ENCODE peak calls at places on chromosomes 16 and 17, in five cellular contexts. G is left ventricle myocardium inferior, C is neural progenitor cell, T is heart left ventricle, E is right atrium auricular region. N is an unnamed sample. For H3K9me3 and H3K4me1, the result is how much of the 10 kb centered on the place peaks cover.

GRCh38 chr17:63405741-63406261 is 40.3 kb downstream of the CYB561 start:
- DNase-seq in E (no peak), C (peak), G (no peak), T (no peak), N (no peak)

GRCh38 chr16:29745853-29746345 is at the start of gene C16orf54:
- DNase-seq in T (peak), G (peak), C (no peak), E (peak), N (peak)

GRCh38 chr17:6666077-6666521 is 14.5 kb downstream of the C17orf100 start:
- DNase-seq in T (peak), G (peak), E (peak), C (peak), N (peak)

GRCh38 chr17:43720311-43721060 is 38.1 kb downstream of the SOST start:
- DNase-seq in E (peak), C (peak), G (peak), T (peak), N (peak)

GRCh38 chr17:57385975-57386374 is 129.7 kb downstream of the MSI2 start:
- DNase-seq in G (no peak), C (no peak), T (no peak), E (no peak), N (no peak)

GRCh38 chr16:4477966-4478365 is 1.8 kb downstream of the HMOX2 start:
- DNase-seq in C (peak), E (no peak), T (no peak), G (no peak), N (no peak)

GRCh38 chr17:55926276-55926995 is 175.6 kb downstream of the PCTP start:
- DNase-seq in C (no peak), G (no peak), T (no peak), E (no peak), N (no peak)

GRCh38 chr16:26569793-26570192 is 496.9 kb upstream of the C16orf82 start:
- DNase-seq in E (no peak), C (peak), G (no peak), T (no peak), N (no peak)

GRCh38 chr17:41812176-41813038 is at the start of gene FKBP10:
- DNase-seq in G (peak), E (no peak), T (peak), C (peak), N (peak)

GRCh38 chr17:45270828-45271418 is 9.0 kb upstream of the SPATA32 start:
- DNase-seq in C (peak), E (no peak), G (no peak), T (no peak), N (peak)

GRCh38 chr16:49842972-49843371 is 12.9 kb downstream of the ZNF423 start:
- DNase-seq in E (no peak), G (no peak), C (no peak), T (no peak), N (no peak)

GRCh38 chr17:45029758-45030423 is 21.5 kb downstream of the DCAKD start:
- DNase-seq in G (no peak), C (no peak), T (no peak), E (no peak), N (no peak)

GRCh38 chr17:1713878-1714487 is 3.8 kb upstream of the TLCD2 start:
- DNase-seq in G (no peak), E (no peak), C (peak), T (no peak), N (no peak)

GRCh38 chr16:2498531-2499253 is 15.1 kb upstream of the ATP6V0C start:
- DNase-seq in E (no peak), G (peak), C (no peak), T (peak), N (peak)

GRCh38 chr17:82645516-82645915 is 2.7 kb downstream of the WDR45B start:
- DNase-seq in T (no peak), G (no peak), E (no peak), C (no peak), N (no peak)

GRCh38 chr16:14097182-14097951 is 26.2 kb downstream of the MRTFB start:
- DNase-seq in E (no peak), T (no peak), C (peak), G (no peak), N (no peak)

GRCh38 chr17:65763786-65764185 is 202.3 kb upstream of the AXIN2 start:
- DNase-seq in C (no peak), T (no peak), E (no peak), G (no peak), N (no peak)

GRCh38 chr17:65759532-65759931 is 198.1 kb upstream of the AXIN2 start:
- DNase-seq in T (no peak), G (no peak), E (no peak), C (no peak), N (no peak)

DNA sequence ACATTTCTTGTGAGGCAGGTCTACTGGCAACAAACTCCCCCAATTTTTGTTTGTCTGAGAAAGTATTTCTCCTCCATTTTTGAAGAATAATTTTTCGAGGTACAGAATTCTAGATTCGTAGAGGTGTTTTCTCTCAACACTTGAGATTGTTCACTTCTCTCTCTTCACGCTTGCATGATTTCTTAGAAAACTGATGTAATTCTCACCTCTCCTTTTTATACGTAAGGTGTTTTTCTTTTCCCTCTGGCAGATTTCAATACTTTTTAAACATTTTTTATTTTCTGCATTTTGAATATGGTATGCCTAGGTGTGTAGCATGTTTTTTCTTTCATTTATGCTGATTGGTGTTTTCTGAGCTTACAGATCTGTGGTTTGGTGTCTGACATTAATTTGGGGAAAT is 201.5 kb upstream of the AXIN2 start:
- DNase-seq in G (no peak), T (no peak), E (no peak), C (no peak), N (no peak)
- H3K9me3 ChIP-seq in G (under half), T (under half), E (under half), C (under half), N (under half)

GRCh38 chr17:38720941-38721340 is 9.2 kb upstream of the CISD3 start:
- DNase-seq in G (no peak), T (no peak), E (no peak), C (no peak), N (no peak)

GRCh38 chr17:38721802-38722201 is 8.3 kb upstream of the CISD3 start:
- DNase-seq in E (no peak), T (no peak), G (no peak), C (no peak), N (no peak)

GRCh38 chr17:38727661-38728220 is 2.4 kb upstream of the CISD3 start:
- DNase-seq in T (no peak), G (no peak), C (no peak), E (no peak), N (no peak)

GRCh38 chr17:38725066-38725465 is 5.1 kb upstream of the CISD3 start:
- DNase-seq in C (no peak), T (no peak), G (no peak), E (no peak), N (no peak)

GRCh38 chr17:38724337-38724988 is 5.7 kb upstream of the CISD3 start:
- DNase-seq in C (no peak), T (peak), G (peak), E (no peak), N (no peak)
- TF ChIP-seq CTCF in C (no peak), T (no peak), G (no peak), E (no peak), N (no peak)

GRCh38 chr17:79843917-79844815 is 4.9 kb upstream of the CBX4 start:
- DNase-seq in C (peak), G (peak), T (peak), E (no peak), N (peak)
- H3K4me1 ChIP-seq in C (under half), G (half or more), T (half or more), E (under half), N (under half)

DNA sequence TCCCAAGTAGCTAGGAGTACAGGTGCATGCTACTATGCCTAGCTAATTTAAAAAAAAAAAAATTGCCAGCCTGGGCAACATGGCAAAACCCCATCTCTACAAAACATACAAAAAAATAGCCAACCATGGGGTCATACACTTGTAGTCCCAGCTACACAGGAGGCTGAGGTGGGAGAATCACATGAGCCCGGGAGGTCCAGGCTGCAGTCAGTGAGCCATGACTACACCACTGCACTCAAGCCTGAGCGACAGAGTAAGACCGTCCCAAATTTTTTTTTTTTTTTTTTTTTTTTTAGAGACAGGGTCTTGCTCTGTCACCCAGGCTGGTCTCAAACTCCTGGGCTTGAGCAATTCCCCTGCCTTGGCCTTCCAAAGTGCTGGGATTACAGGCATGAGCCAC is 14.8 kb downstream of the CHAD start:
- DNase-seq in E (no peak), C (no peak), G (no peak), T (no peak), N (no peak)
- H3K9me3 ChIP-seq in E (under half), C (under half), G (under half), T (under half), N (under half)

GRCh38 chr17:64632606-64633005 is 29.5 kb downstream of the SMURF2 start:
- DNase-seq in G (no peak), C (no peak), T (no peak), E (no peak), N (no peak)
- TF ChIP-seq CTCF in G (no peak), C (no peak), T (no peak), E (no peak), N (no peak)

GRCh38 chr17:18379246-18380146 is 1.9 kb downstream of the EVPLL start:
- DNase-seq in C (no peak), G (no peak), T (no peak), E (no peak), N (no peak)
- H3K4me1 ChIP-seq in C (under half), G (under half), T (under half), E (under half), N (under half)

DNA sequence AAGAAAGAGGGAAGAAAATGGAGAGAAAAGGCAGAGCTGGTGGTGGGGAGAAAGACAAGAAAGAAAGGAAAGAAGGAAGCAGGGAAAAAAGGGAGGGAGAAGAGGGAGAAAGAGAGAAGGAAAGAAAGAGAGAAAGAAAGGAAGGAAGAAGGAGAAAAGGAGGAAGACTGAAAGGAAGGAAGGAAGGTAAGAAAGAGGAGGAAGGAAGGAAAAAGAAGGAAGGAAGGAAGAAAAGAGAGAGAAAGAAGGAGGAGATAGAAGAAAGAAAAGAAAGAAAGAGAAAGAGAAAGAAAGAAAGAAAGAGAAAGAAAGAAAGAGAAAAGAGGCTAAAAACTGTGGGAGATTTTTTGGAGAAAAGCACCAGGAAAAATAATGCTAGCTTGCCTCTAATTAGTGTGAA is 561.4 kb upstream of the GOT2 start:
- DNase-seq in C (no peak), T (no peak), G (no peak), E (no peak), N (no peak)
- H3K9me3 ChIP-seq in C (under half), T (under half), G (under half), E (under half), N (under half)

DNA sequence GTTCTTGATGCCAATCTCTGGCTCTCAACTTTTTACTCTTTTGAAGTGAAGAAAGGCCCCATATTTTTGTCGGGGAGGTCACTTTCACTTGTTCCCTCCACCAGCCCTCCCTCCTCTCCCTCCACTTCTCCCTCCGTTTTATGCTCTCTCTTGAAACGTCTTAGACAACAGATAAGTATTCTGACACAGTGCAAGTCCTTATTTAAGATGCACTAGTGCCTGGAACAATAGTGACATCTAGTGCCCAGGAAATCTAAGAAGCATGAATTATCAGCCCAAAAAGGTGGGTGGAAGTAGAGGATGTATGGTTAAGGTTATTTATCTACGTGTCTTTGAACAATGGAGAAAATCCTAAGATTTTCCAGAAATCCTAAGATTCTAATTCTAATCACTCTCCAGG is 17.9 kb downstream of the PSME3IP1 start:
- DNase-seq in G (no peak), T (no peak), E (no peak), C (peak), N (no peak)
- TF ChIP-seq CTCF in G (peak), T (peak), E (peak), C (peak), N (peak)

GRCh38 chr16:21597571-21598030 is 1.8 kb upstream of the METTL9 start:
- DNase-seq in E (no peak), C (no peak), G (no peak), T (no peak), N (no peak)
- H3K4me1 ChIP-seq in E (under half), C (under half), G (under half), T (under half), N (under half)

GRCh38 chr17:34095101-34095500 is 160.0 kb upstream of the CCL2 start:
- DNase-seq in C (no peak), E (no peak), G (no peak), T (no peak), N (no peak)

GRCh38 chr17:34090593-34090992 is 164.5 kb upstream of the CCL2 start:
- DNase-seq in T (no peak), G (no peak), C (no peak), E (no peak), N (no peak)

GRCh38 chr17:34091975-34092374 is 163.1 kb upstream of the CCL2 start:
- DNase-seq in T (no peak), C (no peak), E (no peak), G (no peak), N (no peak)
- H3K9me3 ChIP-seq in T (under half), C (under half), E (under half), G (under half), N (under half)

N was measured in kidney.